ENCODE peak calls at places on chromosomes 2 and 18, in seven cellular contexts. V is stimulated activated CD8-positive, alpha-beta memory T cell treated with anti-CD3 and anti-CD28 coated beads, Interleukin-15, amount 100 ng/mL, for 4 hours; W is GOT3; Z is NCI-H1105; K is stomach; E is H7; L is SHP77 treated with DMSO at 0.1 percent for 48 hours. R is an unnamed sample.
A peak's percentile ranks its signal among the peaks of the same experiment; 100 is the strongest.

GRCh38 chr2:240319855-240320560 is 115.5 kb upstream of the GPC1 start:
- DNase-seq in V (no peak), W (no peak), Z (no peak), K (no peak), E (peak; percentile 74), L (no peak), R (no peak)

GRCh38 chr2:60775048-60775639 is 19.1 kb downstream of the PAPOLG start:
- DNase-seq in V (no peak), W (no peak), Z (no peak), K (no peak), E (no peak), L (no peak), R (no peak)

GRCh38 chr2:235358981-235359471 is 134.8 kb upstream of the AGAP1 start:
- DNase-seq in V (no peak), W (no peak), Z (no peak), K (no peak), E (no peak), L (no peak), R (no peak)

GRCh38 chr2:238162516-238163441 is 4.0 kb downstream of the ERFE start:
- DNase-seq in V (no peak), W (no peak), Z (no peak), K (no peak), E (peak; percentile 70), L (no peak), R (no peak)

GRCh38 chr2:98806266-98806697 is 75.3 kb upstream of the MGAT4A start:
- DNase-seq in V (no peak), W (peak; percentile 61), Z (peak; percentile 65), K (peak; percentile 92), E (no peak), L (peak; percentile 62), R (no peak)

GRCh38 chr2:27442282-27442980 is at the start of gene KRTCAP3:
- DNase-seq in V (peak; percentile 7), W (no peak), Z (peak; percentile 62), K (peak; percentile 87), E (peak; percentile 100), L (no peak), R (no peak)

GRCh38 chr2:8644605-8645175 is 37.2 kb upstream of the ID2 start:
- DNase-seq in V (no peak), W (no peak), Z (no peak), K (no peak), E (peak; percentile 74), L (no peak), R (no peak)

GRCh38 chr18:3709166-3709565 is 259.2 kb downstream of the TGIF1 start:
- DNase-seq in V (no peak), W (no peak), Z (no peak), K (no peak), E (no peak), L (no peak), R (no peak)

GRCh38 chr2:235752875-235753274 is 259.0 kb downstream of the AGAP1 start:
- DNase-seq in V (no peak), W (no peak), Z (no peak), K (no peak), E (no peak), L (no peak), R (no peak)

GRCh38 chr2:236639461-236639860 is 69.8 kb downstream of the ACKR3 start:
- DNase-seq in V (no peak), W (no peak), Z (no peak), K (no peak), E (no peak), L (no peak), R (no peak)

GRCh38 chr18:25109484-25109883 is 242.5 kb downstream of the ZNF521 start:
- DNase-seq in V (no peak), W (no peak), Z (no peak), K (no peak), E (no peak), L (no peak), R (no peak)

GRCh38 chr2:46858697-46859080 is 56.9 kb downstream of the MCFD2 start:
- DNase-seq in V (no peak), W (no peak), Z (no peak), K (no peak), E (no peak), L (no peak), R (no peak)

GRCh38 chr2:30823452-30823851 is 16.2 kb upstream of the CAPN13 start:
- DNase-seq in V (no peak), W (no peak), Z (no peak), K (no peak), E (no peak), L (no peak), R (no peak)

GRCh38 chr2:221529177-221529942 is 42.7 kb downstream of the EPHA4 start:
- DNase-seq in V (no peak), W (no peak), Z (no peak), K (no peak), E (no peak), L (no peak), R (no peak)

GRCh38 chr2:135875491-135876065 is 665 bp downstream of the MCM6 start:
- DNase-seq in V (peak; percentile 61), W (peak; percentile 13), Z (peak; percentile 34), K (peak; percentile 59), E (peak; percentile 77), L (no peak), R (peak; percentile 43)

GRCh38 chr2:52676056-52676455 is 1091.5 kb upstream of the CHAC2 start:
- DNase-seq in V (no peak), W (no peak), Z (no peak), K (no peak), E (no peak), L (no peak), R (no peak)

GRCh38 chr2:80326214-80326613 is 21.7 kb upstream of the LRRTM1 start:
- DNase-seq in V (no peak), W (no peak), Z (no peak), K (no peak), E (peak; percentile 25), L (no peak), R (no peak)

GRCh38 chr2:170963386-170963785 is 34.3 kb downstream of the GORASP2 start:
- DNase-seq in V (no peak), W (no peak), Z (no peak), K (no peak), E (peak; percentile 29), L (no peak), R (no peak)

GRCh38 chr2:101361519-101361918 is 25.8 kb downstream of the CREG2 start:
- DNase-seq in V (no peak), W (no peak), Z (no peak), K (no peak), E (no peak), L (no peak), R (no peak)

GRCh38 chr2:71558300-71559051 is 105.1 kb downstream of the DYSF start:
- DNase-seq in V (no peak), W (no peak), Z (no peak), K (no peak), E (peak; percentile 58), L (no peak), R (no peak)

GRCh38 chr2:28587526-28588230 is 91.8 kb downstream of the PLB1 start:
- DNase-seq in V (no peak), W (no peak), Z (no peak), K (no peak), E (no peak), L (no peak), R (no peak)

R was measured in activated CD8-positive, alpha-beta memory T cell treated with anti-CD3 and anti-CD28 coated beads for 1 hour.